ENCODE peak calls at places on chromosomes 11 and 22, in five cellular contexts. Y is fibroblast of lung, K is progenitor cell of endocrine pancreas, V is fibroblast of the aortic adventitia, M is lung. T is an unnamed sample.

GRCh38 chr11:68560216-68560615 is 99.7 kb downstream of the PPP6R3 start:
- DNase-seq in Y (no peak), K (no peak), V (no peak), M (no peak), T (no peak)

GRCh38 chr11:1295086-1295485 is 14.3 kb downstream of the TOLLIP start:
- DNase-seq in Y (no peak), K (no peak), V (no peak), M (no peak), T (no peak)

GRCh38 chr22:36220457-36220921 is 18.8 kb downstream of the APOL2 start:
- DNase-seq in Y (peak), K (no peak), V (peak), M (no peak), T (no peak)

GRCh38 chr11:115304774-115305472 is 199.3 kb downstream of the CADM1 start:
- DNase-seq in Y (peak), K (no peak), V (no peak), M (no peak), T (no peak)

GRCh38 chr11:123020968-123021367 is 39.3 kb upstream of the BSX start:
- DNase-seq in Y (peak), K (no peak), V (peak), M (peak), T (no peak)

GRCh38 chr22:44538071-44538470 is 40.0 kb upstream of the RTL6 start:
- DNase-seq in Y (peak), K (no peak), V (peak), M (no peak), T (no peak)

GRCh38 chr22:50046481-50047245 is 11.4 kb downstream of the TTLL8 start:
- DNase-seq in Y (no peak), K (no peak), V (no peak), M (no peak), T (no peak)

GRCh38 chr11:99932684-99933083 is 754.4 kb upstream of the ARHGAP42 start:
- DNase-seq in Y (no peak), K (no peak), V (no peak), M (no peak), T (no peak)

GRCh38 chr11:114678125-114679036 is at the start of gene NXPE2:
- DNase-seq in Y (peak), K (no peak), V (no peak), M (no peak), T (no peak)

GRCh38 chr11:8025816-8026215 is 38.7 kb downstream of the EIF3F start:
- DNase-seq in Y (peak), K (no peak), V (peak), M (no peak), T (no peak)

GRCh38 chr11:28529046-28529445 is 420.9 kb downstream of the METTL15 start:
- DNase-seq in Y (peak), K (no peak), V (no peak), M (no peak), T (no peak)

GRCh38 chr11:124069429-124070401 is 28.6 kb upstream of the OR10G7 start:
- DNase-seq in Y (peak), K (peak), V (peak), M (peak), T (no peak)

GRCh38 chr11:93476796-93477195 is 66.4 kb downstream of the SMCO4 start:
- DNase-seq in Y (peak), K (no peak), V (peak), M (no peak), T (no peak)

GRCh38 chr11:109085708-109086373 is 336.1 kb upstream of the C11orf87 start:
- DNase-seq in Y (peak), K (no peak), V (peak), M (no peak), T (no peak)

GRCh38 chr11:40405614-40406013 is 1053.8 kb downstream of the LRRC4C start:
- DNase-seq in Y (no peak), K (no peak), V (no peak), M (no peak), T (no peak)

GRCh38 chr11:14075118-14075601 is 112.6 kb downstream of the SPON1 start:
- DNase-seq in Y (peak), K (no peak), V (no peak), M (no peak), T (no peak)

GRCh38 chr11:33324211-33324985 is 67.2 kb downstream of the HIPK3 start:
- DNase-seq in Y (no peak), K (no peak), V (no peak), M (no peak), T (no peak)

GRCh38 chr11:76680517-76681425 is 10.2 kb upstream of the LRRC32 start:
- DNase-seq in Y (peak), K (peak), V (peak), M (peak), T (peak)

GRCh38 chr11:60252208-60252566 is 9.2 kb upstream of the MS4A4E start:
- DNase-seq in Y (no peak), K (no peak), V (no peak), M (no peak), T (no peak)

GRCh38 chr11:60252709-60253108 is 9.8 kb upstream of the MS4A4E start:
- DNase-seq in Y (no peak), K (no peak), V (no peak), M (no peak), T (no peak)

DNA sequence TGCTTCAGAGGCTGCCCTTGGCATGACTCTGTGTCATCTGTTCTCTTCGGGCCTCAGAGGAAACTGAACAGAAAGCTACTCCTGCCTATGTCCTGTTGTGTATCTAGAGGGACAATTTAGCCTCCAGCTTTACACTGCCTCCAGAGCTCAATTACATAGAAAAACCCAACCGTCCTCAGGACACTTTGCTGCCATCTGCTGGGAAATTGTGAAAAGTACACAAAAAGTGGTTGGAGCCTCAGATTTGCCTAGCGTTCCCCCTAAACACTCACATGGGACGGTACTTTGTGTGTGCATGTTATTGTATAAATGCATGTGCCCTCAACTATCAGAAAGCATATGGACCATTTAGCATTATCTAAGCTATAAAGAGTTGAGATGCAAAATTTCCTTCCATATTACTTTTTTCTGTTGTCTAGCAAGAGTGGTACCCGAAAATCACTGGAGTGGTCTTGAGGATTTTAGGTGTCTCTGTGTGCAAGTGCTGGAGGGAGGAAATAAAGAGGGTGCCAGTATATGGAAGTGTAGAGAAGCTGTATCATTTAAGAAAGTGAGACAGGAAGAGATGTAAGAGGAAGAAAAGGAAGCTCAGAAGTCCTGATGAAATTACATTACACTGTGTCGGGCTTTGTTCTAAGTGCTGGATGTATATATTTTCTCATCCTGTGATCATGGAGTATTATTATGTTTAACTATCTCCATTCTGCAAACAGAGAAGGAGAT is 8.7 kb upstream of the MS4A4E start:
- DNase-seq in Y (no peak), K (peak), V (no peak), M (no peak), T (no peak)
- TF ChIP-seq CTCF in Y (peak), K (peak), V (no peak), M (no peak), T (peak)

DNA sequence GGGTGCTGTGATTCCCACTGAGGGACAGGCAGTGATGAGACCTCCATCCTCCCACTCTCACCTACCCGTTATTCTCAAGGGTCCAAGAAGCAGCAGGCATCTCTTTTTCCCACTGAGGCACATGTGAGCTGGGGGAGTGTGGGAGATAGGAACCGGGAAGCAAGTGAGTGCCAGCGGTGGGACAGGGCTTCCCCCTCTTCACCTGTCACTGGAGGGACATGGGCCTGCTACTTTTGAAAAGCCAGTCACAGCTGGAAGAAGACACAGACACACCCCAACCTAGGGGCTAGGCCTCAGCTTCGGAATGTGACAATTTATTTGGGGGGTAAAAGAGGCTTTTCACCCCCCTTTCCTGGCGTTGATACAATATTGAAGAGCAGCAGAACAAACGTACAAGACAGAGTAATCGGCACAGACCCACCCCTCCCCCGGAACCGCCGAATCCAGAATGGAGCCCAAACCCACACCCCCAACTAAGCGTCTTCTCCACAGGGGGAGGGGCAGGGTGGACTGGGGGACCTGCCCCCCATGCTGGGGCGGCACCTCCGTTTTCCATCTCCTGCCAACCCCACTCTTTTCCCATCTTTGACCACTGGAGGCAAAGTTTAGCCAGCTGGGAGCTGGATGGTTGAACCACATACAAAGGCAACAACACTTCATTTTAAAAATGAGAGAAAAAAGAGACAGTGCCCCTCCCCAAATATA is 10.7 kb downstream of the CBX6 start:
- DNase-seq in Y (no peak), K (no peak), V (no peak), M (no peak), T (no peak)
- TF ChIP-seq CTCF in Y (peak), K (peak), V (peak), M (no peak), T (peak)

GRCh38 chr11:45266693-45267451 is 19.3 kb downstream of the SYT13 start:
- DNase-seq in Y (no peak), K (no peak), V (no peak), M (no peak), T (no peak)
- TF ChIP-seq CTCF in Y (peak), K (peak), V (peak), M (no peak), T (peak)

DNA sequence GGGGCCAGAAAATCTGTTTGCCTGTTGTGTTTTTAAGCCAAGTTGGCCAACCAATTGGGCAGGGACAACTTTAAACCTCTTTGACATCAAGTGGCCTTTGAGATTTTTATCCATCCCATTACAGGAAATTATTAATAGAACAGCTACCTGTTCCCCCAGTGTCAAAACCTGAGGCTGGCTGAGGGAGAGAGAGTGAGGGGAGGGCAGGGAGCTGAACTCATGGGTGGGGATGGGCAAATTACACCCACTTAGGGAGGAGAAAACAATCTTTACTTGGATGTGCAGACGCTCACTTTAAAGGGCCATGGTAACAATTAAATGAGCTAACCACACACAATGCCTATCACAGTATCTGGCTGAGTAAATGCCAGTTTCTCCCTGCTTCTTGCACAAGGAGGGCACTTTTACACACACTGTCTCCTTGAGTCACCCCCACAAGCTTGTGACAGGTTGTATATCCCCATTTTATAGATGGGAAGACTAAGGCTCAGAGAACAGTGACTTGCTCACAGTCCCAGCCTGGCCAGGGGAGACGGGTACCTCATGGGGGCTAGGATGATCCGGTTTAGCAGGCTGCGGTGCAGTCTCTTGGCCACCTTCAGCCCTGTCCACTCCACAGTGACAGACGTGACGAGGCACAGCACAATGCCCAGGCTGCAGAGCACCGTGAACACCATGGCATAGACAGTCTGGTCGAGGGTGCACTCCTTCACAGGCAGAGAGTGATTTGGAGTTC is 17.8 kb upstream of the KCNJ11 start:
- DNase-seq in Y (no peak), K (no peak), V (no peak), M (peak), T (no peak)
- TF ChIP-seq CTCF in Y (no peak), K (no peak), V (no peak), M (no peak), T (no peak)

DNA sequence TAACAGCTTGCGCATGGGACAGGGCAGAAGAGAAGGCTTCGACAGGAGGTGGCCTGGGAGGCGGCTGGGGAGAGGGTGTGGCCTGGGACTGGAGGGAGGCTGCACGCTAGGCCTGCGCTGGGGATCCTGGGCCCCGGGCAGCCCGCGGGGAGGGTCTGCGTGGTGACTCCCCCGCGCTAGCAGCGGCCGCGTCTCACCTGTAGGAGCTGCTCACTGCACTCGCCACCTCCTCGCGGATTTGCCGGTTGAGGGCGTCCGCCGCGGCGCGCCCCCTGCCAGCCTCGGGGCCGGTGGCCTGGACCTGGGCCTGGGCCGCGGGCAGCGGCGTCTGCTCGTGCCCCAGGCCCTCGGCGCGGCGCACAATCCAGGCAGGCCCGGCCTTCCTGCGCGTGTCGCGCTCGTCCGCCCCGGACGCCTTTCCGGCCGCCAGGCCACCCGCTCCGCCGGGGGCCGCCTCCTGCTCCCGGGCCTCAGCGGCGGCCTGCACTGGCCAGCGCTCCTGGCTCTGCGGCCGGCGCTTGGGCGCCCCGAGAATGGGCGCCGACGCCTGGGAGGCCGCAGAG is 1.5 kb downstream of the MAP6 start:
- DNase-seq in Y (peak), K (no peak), V (no peak), M (peak), T (no peak)
- TF ChIP-seq CTCF in Y (no peak), K (peak), V (no peak), M (no peak), T (no peak)

T was measured in type B pancreatic cell.